ENCODE peak calls at places on chromosomes 11 and 22, in five cellular contexts. B is sigmoid colon; E is A549; I is HCT116; P is CD8-positive, alpha-beta T cell. C is an unnamed sample.

GRCh38 chr11:64875369-64876225 is 2.8 kb downstream of the EHD1 start:
- DNase-seq in B (no peak), E (no peak), I (no peak), P (no peak), C (no peak)

GRCh38 chr22:40009231-40009769 is 14.5 kb downstream of the FAM83F start:
- DNase-seq in B (no peak), E (no peak), I (no peak), P (no peak), C (no peak)

GRCh38 chr11:16987205-16987568 is 27.0 kb downstream of the PLEKHA7 start:
- DNase-seq in B (no peak), E (no peak), I (no peak), P (no peak), C (no peak)

GRCh38 chr11:45932217-45932616 is 9.8 kb downstream of the LARGE2 start:
- DNase-seq in B (no peak), E (no peak), I (no peak), P (no peak), C (no peak)

GRCh38 chr11:61120865-61121831 is 18.9 kb downstream of the CD5 start:
- DNase-seq in B (peak; percentile 46), E (no peak), I (no peak), P (peak; percentile 30), C (no peak)

GRCh38 chr11:94665116-94665659 is 98.0 kb downstream of the PIWIL4 start:
- DNase-seq in B (no peak), E (no peak), I (no peak), P (no peak), C (no peak)

GRCh38 chr11:31830406-31830805 is 19.3 kb upstream of the PAX6 start:
- DNase-seq in B (no peak), E (no peak), I (no peak), P (no peak), C (no peak)

GRCh38 chr11:92552942-92553341 is 328.3 kb downstream of the FAT3 start:
- DNase-seq in B (no peak), E (no peak), I (no peak), P (no peak), C (no peak)

GRCh38 chr11:31973175-31973574 is 117.7 kb upstream of the RCN1 start:
- DNase-seq in B (no peak), E (no peak), I (no peak), P (no peak), C (no peak)

GRCh38 chr22:41075946-41076345 is 16.4 kb upstream of the EP300 start:
- DNase-seq in B (no peak), E (no peak), I (no peak), P (no peak), C (no peak)

GRCh38 chr11:42770444-42771065 is 541.2 kb upstream of the API5 start:
- DNase-seq in B (no peak), E (no peak), I (no peak), P (no peak), C (no peak)
- TF ChIP-seq CTCF in B (peak; percentile 28), E (peak; percentile 26), I (peak; percentile 33), P (no peak), C (no peak)

DNA sequence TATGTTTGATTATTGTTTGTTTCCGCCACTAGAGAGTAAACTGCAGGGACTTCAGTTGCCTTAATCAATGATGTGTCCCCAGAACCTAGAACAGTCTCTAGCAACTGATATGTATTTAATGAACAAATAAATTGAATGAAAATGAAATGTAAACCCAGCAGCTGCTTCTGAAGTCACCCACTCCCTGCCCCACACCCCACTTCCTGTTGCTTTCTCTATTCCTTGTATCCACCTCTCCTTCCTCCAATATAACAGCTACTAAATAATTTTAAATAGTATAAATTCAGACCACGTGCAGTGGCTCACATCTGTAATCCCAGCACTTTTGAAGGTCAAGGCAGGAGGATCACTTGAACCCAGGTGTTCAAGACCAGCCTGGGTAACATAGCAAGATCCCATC is 15.8 kb downstream of the MYH9 start:
- DNase-seq in B (no peak), E (no peak), I (no peak), P (no peak), C (no peak)
- H3K4me1 ChIP-seq in B (peaks cover 100% of the 10 kb centered on the region), E (peaks cover 95% of the 10 kb centered on the region), I (peaks cover 94% of the 10 kb centered on the region), P (peaks cover 99% of the 10 kb centered on the region), C (peaks cover 91% of the 10 kb centered on the region)

DNA sequence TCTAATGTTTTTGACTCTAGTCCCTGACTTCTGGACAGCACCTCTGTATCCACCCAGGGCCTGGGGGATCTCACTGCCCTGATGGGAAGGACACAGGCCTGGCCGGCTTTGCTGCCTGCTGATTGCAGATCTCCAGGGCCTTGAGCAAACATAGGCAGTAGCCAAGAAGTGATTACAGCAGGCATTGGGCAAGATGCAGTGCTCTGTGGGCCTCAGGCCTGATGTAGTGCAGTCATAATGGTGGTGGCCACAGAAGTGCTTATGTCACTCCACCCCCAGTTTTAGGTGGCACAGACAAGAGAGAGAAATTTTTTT is 73.2 kb upstream of the GLYATL1B start:
- DNase-seq in B (no peak), E (no peak), I (no peak), P (no peak), C (no peak)
- H3K4me3 ChIP-seq in B (no peak overlapping the region), E (no peak overlapping the region), I (no peak overlapping the region), P (no peak overlapping the region), C (no peak overlapping the region)

GRCh38 chr11:117849781-117850414 is 25.4 kb upstream of the FXYD2 start:
- DNase-seq in B (no peak), E (no peak), I (no peak), P (no peak), C (no peak)

GRCh38 chr11:117851852-117852251 is 24.6 kb downstream of the FXYD6 start:
- DNase-seq in B (peak; percentile 82), E (no peak), I (no peak), P (no peak), C (no peak)

GRCh38 chr11:117852309-117852708 is 24.1 kb downstream of the FXYD6 start:
- DNase-seq in B (no peak), E (no peak), I (no peak), P (no peak), C (no peak)

GRCh38 chr11:117855452-117855851 is 21.0 kb downstream of the FXYD6 start:
- DNase-seq in B (peak; percentile 40), E (no peak), I (no peak), P (no peak), C (no peak)

GRCh38 chr11:117851091-117851490 is 25.4 kb downstream of the FXYD6 start:
- DNase-seq in B (peak; percentile 79), E (no peak), I (no peak), P (no peak), C (no peak)
- TF ChIP-seq CTCF in B (no peak), E (no peak), I (no peak), P (no peak), C (no peak)

DNA sequence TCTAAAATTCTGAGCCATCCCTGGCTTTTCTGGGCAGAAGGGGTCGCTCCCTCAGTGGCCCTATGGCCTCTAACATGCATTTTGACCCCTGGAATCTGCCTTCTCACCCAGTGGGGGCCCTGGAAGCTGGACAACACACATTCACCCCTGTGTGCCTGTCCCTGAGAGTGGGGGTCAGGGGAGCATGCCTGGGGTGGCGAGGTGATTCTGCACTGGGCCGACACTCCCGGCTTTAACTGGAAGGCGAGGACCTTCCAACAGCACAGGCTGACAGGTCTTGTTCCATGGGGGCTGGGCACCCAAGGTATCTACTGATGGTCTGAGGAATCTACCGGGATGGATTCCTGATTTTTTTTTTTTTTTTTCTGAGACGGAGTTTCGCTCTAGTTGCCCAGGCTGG is 10.7 kb downstream of the PPM1F start:
- DNase-seq in B (no peak), E (no peak), I (no peak), P (no peak), C (no peak)
- H3K4me1 ChIP-seq in B (peaks cover 56% of the 10 kb centered on the region), E (peaks cover 26% of the 10 kb centered on the region), I (peaks cover 26% of the 10 kb centered on the region), P (peaks cover 23% of the 10 kb centered on the region), C (peaks cover 88% of the 10 kb centered on the region)

DNA sequence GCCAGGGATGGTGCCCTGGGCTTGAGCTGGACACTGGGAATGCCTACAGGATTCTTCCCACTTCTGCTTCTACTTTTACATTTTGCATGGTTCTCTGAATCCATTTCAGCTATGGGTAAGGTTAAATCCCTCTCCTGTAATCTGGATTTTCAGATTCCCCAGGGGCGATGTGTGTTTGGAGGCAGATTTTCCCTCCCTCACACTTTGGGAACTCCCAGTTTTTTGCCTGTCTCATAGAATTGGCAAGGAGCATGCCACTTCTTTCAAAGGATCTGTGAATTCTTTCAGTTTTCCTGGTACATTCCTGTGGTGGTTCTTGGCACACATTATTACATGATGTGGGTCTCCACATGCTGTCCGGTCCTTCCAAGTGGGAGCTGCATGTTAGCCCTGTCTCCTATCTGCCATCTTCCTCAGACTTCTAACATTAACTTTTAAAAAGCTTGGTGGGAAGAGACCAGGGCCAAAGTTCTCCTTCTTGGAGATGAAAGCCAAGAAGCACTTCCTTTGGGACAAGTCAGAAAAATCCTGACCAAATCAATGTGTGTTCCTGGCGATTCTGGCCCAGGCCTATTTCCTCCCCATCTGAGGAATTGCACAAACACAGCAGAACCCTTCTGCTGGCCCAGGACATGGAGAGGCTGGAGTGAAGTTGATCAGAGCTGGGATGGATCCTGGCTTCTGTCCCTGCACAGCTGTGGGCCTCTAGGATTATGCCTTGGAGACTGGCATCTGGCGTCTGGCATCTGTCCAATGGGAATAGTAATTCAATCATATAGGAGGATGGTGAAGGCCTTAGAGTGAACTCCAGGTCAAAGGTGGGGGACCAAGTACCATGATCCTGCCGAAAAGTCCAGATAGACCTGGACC is 5.4 kb upstream of the APOL2 start:
- DNase-seq in B (no peak), E (no peak), I (no peak), P (no peak), C (peak; percentile 50)
- H3K4me3 ChIP-seq in B (no peak overlapping the region), E (no peak overlapping the region), I (no peak overlapping the region), P (no peak overlapping the region), C (no peak overlapping the region)

GRCh38 chr11:36619502-36619901 is 21.5 kb upstream of the RAG2 start:
- DNase-seq in B (no peak), E (no peak), I (no peak), P (no peak), C (no peak)

GRCh38 chr11:36627006-36627405 is 29.0 kb upstream of the RAG2 start:
- DNase-seq in B (no peak), E (no peak), I (no peak), P (no peak), C (no peak)

GRCh38 chr11:36627471-36627870 is 29.4 kb upstream of the RAG2 start:
- DNase-seq in B (no peak), E (no peak), I (no peak), P (no peak), C (no peak)

GRCh38 chr11:36618025-36618700 is 20.1 kb upstream of the RAG2 start:
- DNase-seq in B (no peak), E (no peak), I (no peak), P (no peak), C (no peak)

DNA sequence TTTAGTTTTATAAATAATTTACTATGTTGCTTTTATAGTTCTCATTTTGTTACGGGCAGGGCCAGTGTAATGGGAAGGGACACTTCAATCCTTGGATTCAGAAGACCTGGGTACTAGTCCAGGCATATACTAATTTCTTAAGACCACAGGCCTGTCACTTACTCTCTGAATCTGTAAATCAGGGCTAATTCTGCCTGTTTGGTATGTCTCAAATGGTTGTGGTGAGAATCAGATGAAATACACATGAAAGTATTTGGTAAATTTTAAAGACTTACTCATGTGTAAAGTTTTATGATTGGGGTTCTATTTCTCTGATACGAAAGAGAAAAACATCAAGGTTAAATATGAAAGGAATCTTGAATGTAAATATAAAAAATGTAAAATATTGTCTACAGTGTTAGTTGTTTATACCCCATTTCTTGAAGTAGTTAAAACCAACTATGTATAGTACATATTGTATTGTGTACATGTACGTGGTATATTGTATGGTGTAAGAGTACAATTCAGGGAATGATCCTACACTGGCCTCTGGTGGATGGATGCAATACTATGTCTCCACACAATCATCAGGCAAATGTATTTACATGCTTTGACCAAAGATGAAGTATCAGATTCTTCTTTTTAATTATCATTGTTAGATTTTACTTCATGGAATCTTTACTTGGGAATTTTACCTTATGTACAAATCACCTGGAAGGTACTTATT is 24.5 kb upstream of the RAG2 start:
- DNase-seq in B (no peak), E (peak; percentile 4), I (peak; percentile 12), P (no peak), C (no peak)
- TF ChIP-seq CTCF in B (peak; percentile 69), E (peak; percentile 44), I (peak; percentile 61), P (no peak), C (no peak)

C was measured in gastrocnemius medialis.